ENCODE peak calls at places on chromosomes 2 and 18, in four cellular contexts. P is trophoblast cell, V is H9, S is H1. O is an unnamed sample.

GRCh38 chr2:219019436-219019835 is 21.9 kb downstream of the CFAP65 start:
- DNase-seq in V (no peak), S (no peak), P (no peak), O (no peak)

GRCh38 chr2:44954902-44955592 is 13.5 kb downstream of the SIX3 start:
- DNase-seq in P (no peak), S (no peak), V (no peak), O (no peak)

GRCh38 chr2:239225921-239226561 is 174.8 kb downstream of the HDAC4 start:
- DNase-seq in S (no peak), V (no peak), P (peak; percentile 26), O (peak; percentile 68)

GRCh38 chr2:149389506-149390167 is 59.2 kb downstream of the LYPD6 start:
- DNase-seq in S (no peak), V (no peak), P (no peak), O (no peak)

GRCh38 chr2:145764631-145765030 is 1244.7 kb upstream of the ZEB2 start:
- DNase-seq in P (no peak), S (no peak), V (no peak), O (no peak)

GRCh38 chr2:47357475-47357874 is 45.5 kb upstream of the MSH2 start:
- DNase-seq in S (no peak), V (no peak), P (no peak), O (peak; percentile 90)

GRCh38 chr18:39453356-39453755 is 1887.8 kb upstream of the CELF4 start:
- DNase-seq in S (no peak), P (no peak), V (no peak), O (no peak)

GRCh38 chr2:61471905-61472805 is 1.3 kb upstream of the USP34 start:
- DNase-seq in P (peak; percentile 30), S (no peak), V (no peak), O (peak; percentile 30)

GRCh38 chr2:161990741-161991140 is 83.3 kb downstream of the DPP4 start:
- DNase-seq in V (no peak), P (peak; percentile 75), S (no peak), O (peak; percentile 24)

GRCh38 chr2:86225581-86225980 is 26.3 kb downstream of the MRPL35 start:
- DNase-seq in V (no peak), P (peak; percentile 23), S (no peak), O (no peak)

GRCh38 chr18:75408554-75409506 is 18.7 kb downstream of the SMIM21 start:
- DNase-seq in S (no peak), V (no peak), P (peak; percentile 29), O (peak; percentile 23)

GRCh38 chr2:82790277-82791021 is 1668.6 kb downstream of the SUCLG1 start:
- DNase-seq in S (no peak), P (no peak), V (no peak), O (no peak)

GRCh38 chr2:194486316-194486715 is 1170.7 kb upstream of the SLC39A10 start:
- DNase-seq in V (no peak), P (no peak), S (no peak), O (no peak)

GRCh38 chr2:194495046-194495445 is 1162.0 kb upstream of the SLC39A10 start:
- DNase-seq in P (no peak), V (no peak), S (no peak), O (no peak)

DNA sequence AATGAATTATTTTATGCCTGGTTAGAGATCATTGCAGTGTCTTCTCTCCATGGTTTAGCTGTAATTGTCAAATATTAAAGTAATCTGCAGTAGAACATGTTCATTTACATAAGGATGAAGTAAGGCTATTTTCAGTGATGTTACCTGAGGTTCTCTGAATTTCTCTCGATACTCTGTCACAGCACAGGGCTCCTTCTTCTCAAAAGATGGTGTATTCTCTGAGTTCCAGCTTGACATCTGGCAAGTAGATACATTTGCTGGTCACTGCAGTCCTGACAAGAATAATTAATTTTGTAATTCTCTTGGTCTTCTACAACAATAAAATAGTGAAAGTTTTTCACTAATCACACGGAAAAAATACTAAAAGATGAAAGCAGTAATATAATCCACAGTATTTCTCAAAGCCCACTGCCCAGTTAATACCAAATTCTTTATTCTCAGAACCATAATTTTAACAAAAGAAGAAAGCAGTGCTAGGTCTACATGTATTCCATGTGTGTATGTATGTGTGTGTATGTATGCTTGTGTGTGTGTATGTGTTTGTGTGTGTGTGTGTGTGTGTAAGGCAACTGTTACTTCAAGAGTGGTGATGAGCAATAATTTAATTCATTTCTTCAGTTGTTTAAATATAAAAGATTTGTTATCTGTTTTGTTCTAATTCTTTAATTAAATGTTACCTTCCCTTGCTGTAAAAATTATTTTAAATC is 1165.5 kb upstream of the SLC39A10 start:
- DNase-seq in P (no peak), S (no peak), V (no peak), O (no peak)
- H3K4ac ChIP-seq in P (no peak overlapping the region), S (no peak overlapping the region), V (no peak overlapping the region), O (no peak overlapping the region)

GRCh38 chr2:120937736-120938131 is 202.1 kb downstream of the GLI2 start:
- DNase-seq in P (no peak), S (no peak), V (no peak), O (no peak)
- H3K27ac ChIP-seq in P (peak overlapping the region; percentile 80), S (no peak overlapping the region), V (no peak overlapping the region), O (peak overlapping the region; percentile 28)

DNA sequence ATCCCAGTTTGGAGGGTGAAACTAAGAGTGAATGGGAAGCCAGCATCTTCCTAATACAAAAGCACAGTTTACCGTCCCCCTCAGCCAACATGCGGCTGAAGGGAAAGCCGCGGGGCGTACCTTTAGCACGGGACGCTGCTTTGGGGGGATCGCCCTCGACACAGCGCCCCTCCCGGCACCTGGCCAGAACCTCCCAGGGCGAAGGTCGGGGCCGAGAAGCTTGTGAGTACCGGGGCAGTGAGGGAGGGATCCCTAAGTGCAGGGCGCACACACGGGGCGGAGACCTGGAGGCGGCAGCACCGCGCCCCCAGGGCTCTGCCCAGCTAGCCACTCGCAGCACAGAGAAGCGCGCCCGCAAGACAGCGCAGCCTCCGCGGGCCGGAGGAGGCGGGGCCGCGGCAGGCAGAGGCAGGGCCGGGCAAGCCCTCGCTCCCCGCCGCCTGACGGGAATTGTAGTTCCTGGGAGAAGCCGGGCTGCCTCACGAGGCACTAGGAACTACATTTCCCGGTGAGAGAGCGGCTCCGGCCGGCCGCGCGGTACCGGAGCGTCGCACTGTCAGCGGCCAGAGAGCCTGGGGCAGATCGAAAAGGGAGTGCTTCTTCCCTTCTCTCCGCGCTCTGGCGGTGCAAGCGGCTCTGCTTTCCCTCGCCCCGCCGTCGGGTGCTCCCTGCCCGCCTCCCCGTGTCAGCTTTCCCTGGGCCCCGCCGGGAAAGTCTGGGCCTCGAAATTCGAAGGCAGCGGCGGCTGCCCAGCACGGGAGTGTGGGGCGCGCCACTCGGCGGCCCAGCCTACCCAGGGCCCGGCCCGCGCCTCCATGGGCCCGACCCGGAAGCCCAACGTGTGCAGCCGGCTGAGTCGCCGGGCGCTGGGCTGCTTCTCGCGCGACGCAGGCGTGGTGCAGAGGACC is at the start of the genes DCAF17 and METTL8:
- DNase-seq in V (peak; percentile 98), S (peak; percentile 91), P (peak; percentile 94), O (peak; percentile 99)
- H3K79me2 ChIP-seq in V (no peaks in the 10 kb centered on the region), S (peaks cover 79% of the 10 kb centered on the region), P (peaks cover 13% of the 10 kb centered on the region), O (peaks cover 29% of the 10 kb centered on the region)

DNA sequence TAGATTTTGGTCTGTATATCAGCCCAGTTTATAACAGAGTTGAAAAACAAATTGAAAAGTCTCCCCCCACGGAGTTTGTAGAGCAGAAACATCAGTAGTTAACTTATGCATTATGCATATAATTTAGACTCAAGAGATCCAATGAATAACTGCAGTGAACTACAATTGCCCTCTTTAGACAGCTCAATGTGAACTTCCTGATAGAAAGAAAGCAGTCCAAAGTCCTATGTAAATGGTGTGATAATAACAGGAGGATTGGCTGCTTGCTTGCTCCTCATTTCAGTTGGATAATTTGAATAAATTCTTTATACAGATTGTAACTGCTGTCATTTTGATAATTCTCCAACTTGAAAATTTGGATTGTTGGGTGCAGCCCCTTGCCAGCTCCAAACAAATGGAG is 297.0 kb downstream of the ASXL3 start:
- DNase-seq in P (no peak), V (no peak), S (no peak), O (no peak)
- H3K4ac ChIP-seq in P (no peak overlapping the region), V (no peak overlapping the region), S (no peak overlapping the region), O (no peak overlapping the region)

DNA sequence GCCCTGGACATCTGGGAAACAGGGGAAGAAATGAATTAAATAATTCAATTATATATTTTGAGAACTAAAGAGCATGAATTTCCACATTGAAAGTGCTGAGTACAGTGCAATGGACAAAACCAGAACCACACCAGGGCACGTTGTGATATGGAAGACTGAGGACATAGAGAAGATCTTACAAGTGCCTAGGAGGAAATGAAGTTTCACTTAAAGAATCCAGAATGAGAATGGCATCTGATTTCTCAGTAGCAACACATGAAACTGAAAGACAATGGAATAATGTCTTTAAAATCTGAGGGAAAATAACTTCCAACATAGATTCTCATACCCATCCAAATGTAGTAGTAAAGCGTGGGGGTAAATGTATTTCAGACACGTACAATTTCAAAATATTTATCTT is 20.3 kb upstream of the AAK1 start:
- DNase-seq in P (no peak), V (no peak), S (no peak), O (no peak)
- H3K27ac ChIP-seq in P (no peak overlapping the region), V (no peak overlapping the region), S (no peak overlapping the region), O (no peak overlapping the region)

GRCh38 chr18:58101291-58101706 is 57.3 kb downstream of the NEDD4L start:
- DNase-seq in V (no peak), S (no peak), P (no peak), O (no peak)
- H3K79me2 ChIP-seq in V (no peaks in the 10 kb centered on the region), S (peaks cover 81% of the 10 kb centered on the region), P (no peaks in the 10 kb centered on the region), O (peaks cover 22% of the 10 kb centered on the region)

GRCh38 chr2:174787485-174788205 is 23.4 kb upstream of the CHRNA1 start:
- DNase-seq in P (peak; percentile 89), S (peak; percentile 70), V (peak; percentile 93), O (peak; percentile 94)
- H3K4ac ChIP-seq in P (no peak overlapping the region), S (peak overlapping the region; percentile 22), V (no peak overlapping the region), O (peak overlapping the region; percentile 6)

DNA sequence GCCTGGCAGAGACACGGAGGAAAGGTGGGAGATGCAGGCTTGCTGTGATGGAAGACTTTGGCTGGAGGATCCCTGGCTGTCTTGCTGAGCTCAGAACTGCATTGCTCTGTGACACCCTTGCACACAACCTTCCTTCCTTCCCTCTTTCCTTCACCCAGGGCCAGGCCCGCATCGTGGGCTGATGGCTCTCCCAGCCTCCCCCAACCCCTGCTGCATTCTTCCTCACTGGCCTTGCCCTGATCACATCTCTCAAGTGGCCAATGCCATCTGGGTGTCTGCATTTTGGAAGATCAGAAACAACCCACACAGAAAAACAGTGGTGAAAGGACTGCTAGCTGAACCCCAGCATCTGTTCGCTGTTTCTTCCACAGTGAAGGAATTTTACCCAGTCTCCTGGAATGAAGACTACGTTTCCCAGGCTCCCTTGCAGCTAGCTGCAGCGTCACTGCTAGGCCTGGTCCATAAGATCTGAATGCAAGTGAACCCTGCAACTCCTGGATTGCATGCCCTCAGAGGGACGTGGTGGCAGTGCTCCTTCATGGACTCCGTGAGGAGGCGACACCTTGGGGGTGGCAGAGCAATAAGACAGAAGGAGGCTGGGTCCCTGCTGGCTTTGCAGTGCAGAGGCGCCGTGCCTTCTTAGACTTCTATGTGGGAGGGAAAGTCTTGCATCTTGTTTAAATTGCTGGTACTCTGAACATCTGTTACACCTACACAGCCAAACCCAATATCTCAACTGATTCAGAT is 78.9 kb upstream of the YWHAQ start:
- DNase-seq in P (no peak), V (no peak), S (no peak), O (no peak)
- H3K27ac ChIP-seq in P (no peak overlapping the region), V (no peak overlapping the region), S (no peak overlapping the region), O (no peak overlapping the region)